ENCODE peak calls at places on chromosomes 3 and 15, in nine cellular contexts. L is H54; P is mammary epithelial cell; K is midbrain; Y is RKO; J is HepG2; E is upper lobe of right lung; H is stimulated activated CD4-positive, alpha-beta T cell treated with anti-CD3 and anti-CD28 coated beads, Interleukin-2, amount 100 ng/mL, for 48 hours; M is heart left ventricle. W is an unnamed sample.
A peak's percentile ranks its signal among the peaks of the same experiment; 100 is the strongest.

GRCh38 chr3:58178528-58179234 is 32.1 kb downstream of the DNASE1L3 start:
- DNase-seq in L (no peak), P (peak; percentile 53), K (no peak), Y (no peak), J (no peak), E (no peak), H (no peak), M (no peak), W (no peak)

GRCh38 chr15:68885070-68885469 is 45.3 kb upstream of the SPESP1 start:
- DNase-seq in L (no peak), P (peak; percentile 54), K (no peak), Y (no peak), J (no peak), E (no peak), H (no peak), M (no peak), W (peak; percentile 84)

GRCh38 chr3:43531835-43532234 is 90.0 kb downstream of the ANO10 start:
- DNase-seq in L (peak; percentile 51), P (peak; percentile 86), K (no peak), Y (peak; percentile 83), J (peak; percentile 9), E (no peak), H (no peak), M (no peak), W (no peak)

GRCh38 chr15:29969587-29970401 is 113.0 kb upstream of the GOLGA8J start:
- DNase-seq in L (no peak), P (no peak), K (no peak), Y (no peak), J (no peak), E (no peak), H (no peak), M (no peak), W (no peak)

GRCh38 chr3:101964861-101965260 is 115.5 kb downstream of the NFKBIZ start:
- DNase-seq in L (no peak), P (no peak), K (no peak), Y (no peak), J (no peak), E (no peak), H (no peak), M (no peak), W (no peak)

GRCh38 chr15:32856753-32857152 is 138.9 kb downstream of the GREM1 start:
- DNase-seq in L (no peak), P (no peak), K (no peak), Y (no peak), J (no peak), E (no peak), H (no peak), M (no peak), W (no peak)

GRCh38 chr3:108088697-108089096 is 2.1 kb downstream of the CD47 start:
- DNase-seq in L (no peak), P (peak; percentile 44), K (no peak), Y (peak; percentile 37), J (no peak), E (no peak), H (no peak), M (no peak), W (no peak)

GRCh38 chr3:44867421-44868111 is 5.9 kb downstream of the TMEM42 start:
- DNase-seq in L (no peak), P (no peak), K (no peak), Y (no peak), J (no peak), E (no peak), H (no peak), M (no peak), W (no peak)

GRCh38 chr15:75151214-75152128 is 50.2 kb upstream of the C15orf39 start:
- DNase-seq in L (no peak), P (no peak), K (no peak), Y (no peak), J (no peak), E (no peak), H (no peak), M (no peak), W (no peak)

GRCh38 chr3:194130807-194131589 is 5.0 kb upstream of the HES1 start:
- DNase-seq in L (no peak), P (peak; percentile 66), K (peak; percentile 45), Y (no peak), J (peak; percentile 94), E (no peak), H (no peak), M (no peak), W (peak; percentile 82)

GRCh38 chr15:78035319-78035718 is 42.2 kb downstream of the TBC1D2B start:
- DNase-seq in L (no peak), P (no peak), K (no peak), Y (no peak), J (no peak), E (no peak), H (no peak), M (peak; percentile 42), W (no peak)

GRCh38 chr3:41630708-41631107 is 331.2 kb downstream of the ULK4 start:
- DNase-seq in L (no peak), P (no peak), K (no peak), Y (no peak), J (peak; percentile 8), E (no peak), H (no peak), M (no peak), W (no peak)

GRCh38 chr3:72102057-72102711 is 317.2 kb upstream of the PROK2 start:
- DNase-seq in L (no peak), P (no peak), K (peak; percentile 14), Y (no peak), J (no peak), E (no peak), H (no peak), M (no peak), W (no peak)

GRCh38 chr15:69478259-69478687 is 25.7 kb downstream of the RPLP1 start:
- DNase-seq in L (no peak), P (no peak), K (peak; percentile 59), Y (no peak), J (peak; percentile 35), E (peak; percentile 78), H (peak; percentile 59), M (peak; percentile 42), W (peak; percentile 42)

GRCh38 chr3:163159306-163159705 is 1662.7 kb downstream of the OTOL1 start:
- DNase-seq in L (no peak), P (no peak), K (no peak), Y (no peak), J (no peak), E (no peak), H (no peak), M (no peak), W (no peak)

GRCh38 chr3:128143496-128143895 is 9.8 kb upstream of the EEFSEC start:
- DNase-seq in L (no peak), P (no peak), K (no peak), Y (no peak), J (no peak), E (no peak), H (no peak), M (no peak), W (no peak)

W was measured in PC-9.